ENCODE peak calls at places on chromosomes 13 and 19, in five cellular contexts. I, T, G, N and Z are unnamed samples.

GRCh38 chr13:33191425-33192221 is 93.9 kb downstream of the STARD13 start:
- DNase-seq in I (no peak), N (no peak), T (peak; percentile 75), G (no peak), Z (peak; percentile 55)

GRCh38 chr13:67632590-67632989 is 402.5 kb upstream of the PCDH9 start:
- DNase-seq in T (peak; percentile 16), N (no peak), G (no peak), I (no peak), Z (peak; percentile 11)

GRCh38 chr13:43388282-43389034 is 365.1 kb downstream of the DNAJC15 start:
- DNase-seq in I (no peak), T (no peak), G (no peak), N (no peak), Z (no peak)

GRCh38 chr13:50376895-50377575 is 361.8 kb downstream of the KCNRG start:
- DNase-seq in I (peak; percentile 80), T (no peak), G (no peak), N (peak; percentile 21), Z (no peak)

GRCh38 chr13:111336666-111337065 is 16.2 kb downstream of the TEX29 start:
- DNase-seq in G (no peak), T (peak; percentile 49), N (no peak), I (no peak), Z (no peak)

GRCh38 chr19:49851456-49852259 is 699 bp downstream of the PTOV1 start:
- DNase-seq in I (peak; percentile 75), T (no peak), N (no peak), G (no peak), Z (no peak)

GRCh38 chr19:38792250-38793111 is 3.5 kb downstream of the LGALS7B start:
- DNase-seq in I (peak; percentile 21), N (no peak), G (no peak), T (no peak), Z (no peak)

GRCh38 chr13:114157869-114158495 is 21.1 kb upstream of the CFAP97D2 start:
- DNase-seq in N (no peak), G (no peak), T (no peak), I (no peak), Z (no peak)

GRCh38 chr13:25963681-25964080 is 88.1 kb downstream of the SHISA2 start:
- DNase-seq in N (no peak), T (no peak), G (no peak), I (no peak), Z (peak; percentile 44)

GRCh38 chr19:35518313-35518712 is 4.9 kb upstream of the DMKN start:
- DNase-seq in T (peak; percentile 98), G (no peak), I (peak; percentile 30), N (no peak), Z (peak; percentile 91)

GRCh38 chr13:78589206-78589605 is 14.1 kb downstream of the POU4F1 start:
- DNase-seq in G (peak; percentile 79), N (no peak), I (peak; percentile 81), T (peak; percentile 9), Z (no peak)

GRCh38 chr13:110000534-110001345 is 214.4 kb upstream of the IRS2 start:
- DNase-seq in T (no peak), G (no peak), N (no peak), I (no peak), Z (no peak)

GRCh38 chr19:45294291-45295029 is 28.2 kb downstream of the CKM start:
- DNase-seq in N (no peak), I (no peak), G (no peak), T (no peak), Z (no peak)

GRCh38 chr19:53881482-53882390 is at the start of gene PRKCG:
- DNase-seq in I (peak; percentile 69), T (no peak), N (no peak), G (peak; percentile 78), Z (peak; percentile 67)

GRCh38 chr13:80329250-80329649 is 11.7 kb downstream of the SPRY2 start:
- DNase-seq in G (no peak), I (no peak), N (no peak), T (no peak), Z (no peak)

GRCh38 chr19:934197-934840 is 8.5 kb downstream of the ARID3A start:
- DNase-seq in N (no peak), T (no peak), G (no peak), I (no peak), Z (no peak)
- H2BK15ac ChIP-seq in N (no peak overlapping the region), T (peak overlapping the region; percentile 93), G (no peak overlapping the region), I (no peak overlapping the region), Z (peak overlapping the region; percentile 82)

GRCh38 chr13:106550570-106551135 is 15.2 kb upstream of the EFNB2 start:
- DNase-seq in I (no peak), T (no peak), N (no peak), G (no peak), Z (no peak)

GRCh38 chr13:106560791-106561190 is 7.1 kb downstream of the ARGLU1 start:
- DNase-seq in I (peak; percentile 25), N (no peak), G (no peak), T (no peak), Z (no peak)

GRCh38 chr13:106558527-106558926 is 9.4 kb downstream of the ARGLU1 start:
- DNase-seq in N (no peak), T (no peak), I (no peak), G (no peak), Z (no peak)

GRCh38 chr13:106561551-106562170 is 6.3 kb downstream of the ARGLU1 start:
- DNase-seq in N (no peak), T (peak; percentile 53), I (peak; percentile 30), G (no peak), Z (peak; percentile 64)

DNA sequence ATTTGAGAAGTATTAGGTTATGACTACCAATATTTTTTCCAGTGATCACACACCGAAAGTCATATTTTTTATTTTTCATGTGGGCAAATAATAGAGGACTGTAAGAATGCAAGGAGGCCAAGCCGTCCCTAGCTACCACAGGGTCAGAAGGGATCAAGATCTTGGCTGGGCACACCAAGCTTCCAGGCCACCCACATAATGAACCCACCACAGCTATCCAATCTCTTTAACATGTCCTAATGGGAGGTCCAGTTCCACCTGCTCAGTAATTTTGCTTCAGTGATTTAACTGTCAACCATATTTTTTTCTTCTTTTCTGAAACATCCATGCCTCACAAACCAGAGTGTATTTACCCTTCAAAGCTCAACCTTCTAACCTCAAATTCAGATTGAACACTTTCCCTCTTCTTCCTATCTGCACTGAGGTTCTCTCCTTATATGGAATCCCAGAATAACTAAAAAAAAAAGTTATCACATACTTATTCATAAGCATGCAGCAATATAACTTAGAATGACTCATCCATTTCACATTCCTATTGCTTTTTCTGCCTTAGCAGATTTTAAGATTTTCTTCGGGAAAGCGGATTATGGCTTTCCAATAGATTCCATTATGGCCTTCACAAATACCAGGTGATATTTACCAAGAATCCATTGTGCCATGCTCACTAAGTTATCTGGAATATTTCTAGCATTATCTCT is 12.2 kb downstream of the ARGLU1 start:
- DNase-seq in I (no peak), T (peak; percentile 68), N (no peak), G (no peak), Z (no peak)
- H3K23ac ChIP-seq in I (no peak overlapping the region), T (no peak overlapping the region), N (no peak overlapping the region), G (no peak overlapping the region), Z (no peak overlapping the region)

GRCh38 chr19:56314584-56315075 is at the start of gene ZSCAN5A:
- DNase-seq in T (peak; percentile 91), I (peak; percentile 97), N (peak; percentile 66), G (peak; percentile 97), Z (peak; percentile 97)
- H3K4me3 ChIP-seq in T (peak within 1 kb of the TSS; percentile 55), I (peak within 1 kb of the TSS; percentile 84), N (peak within 1 kb of the TSS; percentile 99), G (peak within 1 kb of the TSS; percentile 91), Z (peak within 1 kb of the TSS; percentile 96)

DNA sequence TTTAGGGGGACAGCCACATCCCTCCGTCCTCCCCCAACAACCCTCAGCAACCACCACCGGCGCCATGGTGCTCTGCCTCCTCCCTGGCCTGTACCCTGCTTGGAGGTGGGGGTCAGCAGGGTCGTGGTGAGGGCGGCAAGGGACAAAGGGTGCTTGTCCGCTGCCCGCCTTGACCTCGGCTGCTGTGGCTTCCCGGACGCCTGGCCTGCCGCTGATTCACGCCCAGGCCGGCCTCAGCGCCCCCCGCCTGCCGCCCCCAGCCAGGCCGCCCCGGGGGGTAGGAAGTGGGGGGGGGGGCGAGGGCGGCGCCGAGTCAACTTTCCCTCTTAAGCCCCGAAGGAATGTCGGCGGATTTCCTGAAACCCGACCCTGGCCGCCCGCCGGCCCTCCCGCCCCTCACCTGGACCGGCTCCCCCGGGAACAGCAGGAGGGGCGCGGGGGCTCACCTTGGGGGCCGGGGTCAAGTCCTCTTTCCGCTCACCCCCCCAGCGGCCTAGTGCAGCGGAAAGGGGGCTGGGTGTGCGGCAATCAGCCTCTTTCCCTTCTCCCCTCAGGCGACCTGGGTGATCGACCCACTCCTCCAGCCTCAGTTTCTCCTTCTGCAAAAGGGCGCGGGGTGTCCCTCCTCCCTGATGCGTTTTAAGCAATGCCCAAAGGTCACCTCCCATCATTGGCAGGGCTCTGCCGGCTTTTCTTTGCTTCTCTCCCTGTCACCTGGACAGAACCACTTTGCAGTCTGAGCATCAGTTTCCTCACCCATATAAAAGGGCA is 1.9 kb upstream of the TMEM59L start:
- DNase-seq in I (no peak), G (no peak), N (no peak), T (no peak), Z (no peak)
- H2BK15ac ChIP-seq in I (no peak overlapping the region), G (no peak overlapping the region), N (peak overlapping the region; percentile 81), T (no peak overlapping the region), Z (no peak overlapping the region)

GRCh38 chr13:19052180-19052579 is 129.4 kb downstream of the TUBA3C start:
- DNase-seq in G (no peak), I (no peak), T (no peak), N (no peak), Z (no peak)
- H3K23ac ChIP-seq in G (no peak overlapping the region), I (no peak overlapping the region), T (no peak overlapping the region), N (no peak overlapping the region), Z (no peak overlapping the region)

DNA sequence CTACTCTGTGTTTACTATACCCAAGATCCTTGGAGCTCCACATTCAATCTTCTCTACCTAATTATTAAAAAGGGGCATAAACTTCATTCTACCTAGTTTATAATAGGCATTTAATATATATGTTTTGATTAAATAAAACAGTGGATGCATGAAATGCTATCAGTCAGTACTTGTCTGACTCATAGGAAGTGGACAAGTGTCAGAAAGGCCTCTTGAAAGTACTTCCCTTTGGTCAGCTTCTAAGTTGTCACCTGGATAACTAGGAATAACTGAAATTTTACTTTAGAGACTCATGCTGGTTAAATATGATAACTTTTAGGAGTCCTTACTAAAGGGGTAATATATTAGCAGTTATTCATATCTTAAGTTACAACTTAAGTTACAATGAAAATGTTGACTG is 329.8 kb downstream of the KLF5 start:
- DNase-seq in N (no peak), T (no peak), I (no peak), G (no peak), Z (no peak)
- H3K4me3 ChIP-seq in N (no peak overlapping the region), T (no peak overlapping the region), I (no peak overlapping the region), G (no peak overlapping the region), Z (no peak overlapping the region)